ENCODE peak calls at places on chromosome 13, in four cellular contexts. One of them, this sample, is unnamed.

GRCh38 chr13:36028359-36028758 is 102.8 kb downstream of the DCLK1 start:
- DNase-seq in retinal pigment epithelial cell: no peak
- DNase-seq in prostate gland: no peak
- DNase-seq in fibroblast of lung: peak; percentile 38
- DNase-seq in this sample: no peak

GRCh38 chr13:33109319-33109718 is 93.1 kb downstream of the KL start:
- DNase-seq in retinal pigment epithelial cell: no peak
- DNase-seq in prostate gland: no peak
- DNase-seq in fibroblast of lung: no peak
- DNase-seq in this sample: no peak

GRCh38 chr13:25151626-25152025 is 20.5 kb downstream of the AMER2 start:
- DNase-seq in retinal pigment epithelial cell: no peak
- DNase-seq in prostate gland: no peak
- DNase-seq in fibroblast of lung: no peak
- DNase-seq in this sample: no peak

GRCh38 chr13:51781246-51782022 is 22.5 kb downstream of the DHRS12 start:
- DNase-seq in retinal pigment epithelial cell: no peak
- DNase-seq in prostate gland: no peak
- DNase-seq in fibroblast of lung: peak; percentile 31
- DNase-seq in this sample: no peak

GRCh38 chr13:60397693-60398437 is 845 bp downstream of the TDRD3 start:
- DNase-seq in retinal pigment epithelial cell: peak; percentile 17
- DNase-seq in prostate gland: peak; percentile 43
- DNase-seq in fibroblast of lung: peak; percentile 73
- DNase-seq in this sample: no peak

GRCh38 chr13:100608906-100609305 is 20.3 kb upstream of the GGACT start:
- DNase-seq in retinal pigment epithelial cell: no peak
- DNase-seq in prostate gland: no peak
- DNase-seq in fibroblast of lung: peak; percentile 55
- DNase-seq in this sample: no peak

GRCh38 chr13:72651196-72651595 is 76.2 kb downstream of the MZT1 start:
- DNase-seq in retinal pigment epithelial cell: no peak
- DNase-seq in prostate gland: no peak
- DNase-seq in fibroblast of lung: peak; percentile 15
- DNase-seq in this sample: no peak

GRCh38 chr13:26168835-26169234 is 53.3 kb downstream of the RNF6 start:
- DNase-seq in retinal pigment epithelial cell: no peak
- DNase-seq in prostate gland: no peak
- DNase-seq in fibroblast of lung: no peak
- DNase-seq in this sample: no peak

GRCh38 chr13:95185311-95185710 is 115.9 kb downstream of the ABCC4 start:
- DNase-seq in retinal pigment epithelial cell: no peak
- DNase-seq in prostate gland: no peak
- DNase-seq in fibroblast of lung: no peak
- DNase-seq in this sample: no peak

GRCh38 chr13:31946091-31946770 is 85.3 kb upstream of the FRY start:
- DNase-seq in retinal pigment epithelial cell: peak; percentile 61
- DNase-seq in prostate gland: no peak
- DNase-seq in fibroblast of lung: peak; percentile 33
- DNase-seq in this sample: peak; percentile 40

GRCh38 chr13:31947105-31947504 is 84.5 kb upstream of the FRY start:
- DNase-seq in retinal pigment epithelial cell: no peak
- DNase-seq in prostate gland: no peak
- DNase-seq in fibroblast of lung: no peak
- DNase-seq in this sample: no peak

GRCh38 chr13:31943591-31943990 is 88.0 kb upstream of the FRY start:
- DNase-seq in retinal pigment epithelial cell: no peak
- DNase-seq in prostate gland: no peak
- DNase-seq in fibroblast of lung: no peak
- DNase-seq in this sample: no peak

GRCh38 chr13:31944262-31945160 is 87.1 kb upstream of the FRY start:
- DNase-seq in retinal pigment epithelial cell: no peak
- DNase-seq in prostate gland: no peak
- DNase-seq in fibroblast of lung: no peak
- DNase-seq in this sample: no peak

GRCh38 chr13:31945202-31945978 is 86.2 kb upstream of the FRY start:
- DNase-seq in retinal pigment epithelial cell: peak; percentile 52
- DNase-seq in prostate gland: peak; percentile 17
- DNase-seq in fibroblast of lung: peak; percentile 74
- DNase-seq in this sample: peak; percentile 69
- H3K4me3 ChIP-seq in retinal pigment epithelial cell: peak overlapping the region; percentile 38
- H3K4me3 ChIP-seq in prostate gland: no peak overlapping the region
- H3K4me3 ChIP-seq in fibroblast of lung: no peak overlapping the region
- H3K4me3 ChIP-seq in this sample: peak overlapping the region; percentile 24

GRCh38 chr13:112928958-112929777 is 39.8 kb upstream of the MCF2L start:
- DNase-seq in retinal pigment epithelial cell: no peak
- DNase-seq in prostate gland: no peak
- DNase-seq in fibroblast of lung: peak; percentile 27
- DNase-seq in this sample: peak; percentile 2

GRCh38 chr13:112930192-112930591 is 38.8 kb upstream of the MCF2L start:
- DNase-seq in retinal pigment epithelial cell: no peak
- DNase-seq in prostate gland: no peak
- DNase-seq in fibroblast of lung: no peak
- DNase-seq in this sample: no peak

GRCh38 chr13:112931028-112931934 is 37.7 kb upstream of the MCF2L start:
- DNase-seq in retinal pigment epithelial cell: no peak
- DNase-seq in prostate gland: peak; percentile 67
- DNase-seq in fibroblast of lung: peak; percentile 45
- DNase-seq in this sample: peak; percentile 31

GRCh38 chr13:112928020-112928931 is 40.7 kb upstream of the MCF2L start:
- DNase-seq in retinal pigment epithelial cell: no peak
- DNase-seq in prostate gland: no peak
- DNase-seq in fibroblast of lung: no peak
- DNase-seq in this sample: no peak

GRCh38 chr13:112929778-112930055 is 39.3 kb upstream of the MCF2L start:
- DNase-seq in retinal pigment epithelial cell: no peak
- DNase-seq in prostate gland: no peak
- DNase-seq in fibroblast of lung: no peak
- DNase-seq in this sample: no peak
- TF ChIP-seq CTCF in retinal pigment epithelial cell: no peak
- TF ChIP-seq CTCF in prostate gland: no peak
- TF ChIP-seq CTCF in fibroblast of lung: no peak
- TF ChIP-seq CTCF in this sample: no peak

GRCh38 chr13:45702088-45702487 is at the start of gene CBY2:
- DNase-seq in retinal pigment epithelial cell: no peak
- DNase-seq in prostate gland: no peak
- DNase-seq in fibroblast of lung: no peak
- DNase-seq in this sample: no peak
- H3K4me3 ChIP-seq in retinal pigment epithelial cell: no peak within 1 kb of the TSS
- H3K4me3 ChIP-seq in prostate gland: no peak within 1 kb of the TSS
- H3K4me3 ChIP-seq in fibroblast of lung: no peak within 1 kb of the TSS
- H3K4me3 ChIP-seq in this sample: no peak within 1 kb of the TSS

DNA sequence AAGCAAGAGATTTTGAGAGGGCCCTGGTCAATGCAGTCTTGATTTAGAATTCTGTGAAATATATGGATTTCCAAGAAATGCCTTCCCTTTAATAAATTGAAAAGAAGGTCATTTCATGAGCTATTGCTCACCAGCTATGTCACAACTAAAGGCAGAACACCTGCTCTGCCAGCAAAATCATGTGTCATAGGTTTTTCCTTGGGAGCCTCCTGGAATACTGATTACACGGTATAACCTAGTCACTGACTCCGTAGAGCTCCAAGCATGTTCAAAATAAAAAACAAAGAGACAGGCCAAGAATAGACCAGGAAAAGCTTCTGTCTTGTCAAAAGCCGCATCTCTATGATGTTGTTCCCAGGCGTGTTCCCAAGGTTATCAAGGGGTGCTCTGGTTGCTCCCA is 45.5 kb downstream of the HSPH1 start:
- DNase-seq in retinal pigment epithelial cell: no peak
- DNase-seq in prostate gland: no peak
- DNase-seq in fibroblast of lung: no peak
- DNase-seq in this sample: no peak
- TF ChIP-seq CTCF in retinal pigment epithelial cell: no peak
- TF ChIP-seq CTCF in prostate gland: no peak
- TF ChIP-seq CTCF in fibroblast of lung: no peak
- TF ChIP-seq CTCF in this sample: no peak

GRCh38 chr13:44191504-44192171 is 182.0 kb upstream of the SERP2 start:
- DNase-seq in retinal pigment epithelial cell: no peak
- DNase-seq in prostate gland: peak; percentile 56
- DNase-seq in fibroblast of lung: peak; percentile 67
- DNase-seq in this sample: no peak
- H3K4me3 ChIP-seq in retinal pigment epithelial cell: no peak overlapping the region
- H3K4me3 ChIP-seq in prostate gland: no peak overlapping the region
- H3K4me3 ChIP-seq in fibroblast of lung: peak overlapping the region; percentile 16
- H3K4me3 ChIP-seq in this sample: no peak overlapping the region